ENCODE peak calls at places on chromosome 15, in eight cellular contexts. P is DND-41, H is AG04450, L is GM12865, R is upper lobe of right lung, G is body of pancreas, E is hepatocyte, F is mesothelial cell of epicardium. S is an unnamed sample.
A peak's percentile ranks its signal among the peaks of the same experiment; 100 is the strongest.

GRCh38 chr15:62792960-62793758 is 249.4 kb upstream of the TPM1 start:
- DNase-seq in E (no peak), R (no peak), L (peak; percentile 10), P (no peak), G (no peak), F (no peak), H (no peak), S (no peak)

GRCh38 chr15:77419050-77419835 is 661 bp downstream of the PEAK1 start:
- DNase-seq in P (peak; percentile 36), L (peak; percentile 32), R (peak; percentile 77), F (peak; percentile 67), E (peak; percentile 66), G (peak; percentile 31), H (no peak), S (peak; percentile 56)

GRCh38 chr15:101810451-101810850 is 1.6 kb upstream of the OR4F15 start:
- DNase-seq in G (no peak), L (no peak), E (no peak), H (no peak), R (no peak), F (no peak), P (no peak), S (no peak)

GRCh38 chr15:26007151-26007550 is 144.0 kb upstream of the ATP10A start:
- DNase-seq in H (no peak), P (no peak), F (no peak), R (no peak), G (no peak), L (no peak), E (no peak), S (no peak)

GRCh38 chr15:67190813-67191212 is 63.6 kb downstream of the AAGAB start:
- DNase-seq in E (no peak), L (no peak), H (no peak), F (no peak), G (no peak), P (no peak), R (no peak), S (peak; percentile 3)

GRCh38 chr15:40084657-40085056 is 24.0 kb downstream of the BMF start:
- DNase-seq in G (no peak), R (peak; percentile 19), H (no peak), P (no peak), F (no peak), L (no peak), E (no peak), S (no peak)

GRCh38 chr15:99132122-99132521 is 27.2 kb downstream of the SYNM start:
- DNase-seq in P (no peak), L (no peak), E (no peak), F (no peak), G (no peak), R (no peak), H (no peak), S (no peak)

GRCh38 chr15:63023351-63023945 is 19.1 kb upstream of the TPM1 start:
- DNase-seq in F (no peak), L (no peak), G (no peak), P (no peak), H (no peak), R (no peak), E (no peak), S (no peak)

GRCh38 chr15:58748787-58749531 is 548 bp downstream of the ADAM10 start:
- DNase-seq in F (peak; percentile 70), P (peak; percentile 58), G (peak; percentile 52), R (peak; percentile 81), H (no peak), E (peak; percentile 78), L (peak; percentile 58), S (peak; percentile 37)

GRCh38 chr15:60212536-60212935 is 185.2 kb downstream of the ANXA2 start:
- DNase-seq in L (no peak), H (no peak), G (no peak), F (no peak), E (no peak), P (no peak), R (no peak), S (no peak)

GRCh38 chr15:71806452-71806931 is 3.9 kb upstream of the NR2E3 start:
- DNase-seq in H (no peak), R (no peak), L (peak; percentile 13), E (no peak), G (no peak), F (no peak), P (no peak), S (peak; percentile 12)

GRCh38 chr15:25860885-25861866 is 2.0 kb downstream of the ATP10A start:
- DNase-seq in P (no peak), G (no peak), R (no peak), L (no peak), H (no peak), F (no peak), E (no peak), S (no peak)

DNA sequence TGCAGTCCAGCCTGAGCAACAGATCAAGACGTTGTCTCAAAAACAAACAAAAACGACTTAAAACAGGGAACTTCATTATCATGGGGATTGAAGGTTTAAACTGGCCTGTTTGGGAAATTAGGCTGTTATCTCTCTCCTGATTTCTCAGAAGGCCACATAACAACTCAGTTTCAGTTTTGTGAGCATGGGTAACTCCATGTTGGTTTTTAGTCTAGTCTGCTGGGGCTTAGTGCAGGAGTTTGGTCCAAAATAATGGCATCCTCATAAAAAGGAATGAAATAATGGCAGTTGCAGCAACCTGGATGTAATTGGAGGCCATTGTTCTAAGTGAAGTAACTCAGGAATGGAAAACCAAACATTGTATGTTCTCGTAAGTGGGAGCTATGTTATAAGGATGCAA is 2.3 kb upstream of the ZNF280D start:
- DNase-seq in H (no peak), F (no peak), P (no peak), L (no peak), G (no peak), R (no peak), E (no peak), S (no peak)
- TF ChIP-seq CTCF in H (no peak), F (no peak), P (no peak), L (no peak), G (no peak), R (no peak), E (no peak), S (no peak)

GRCh38 chr15:42576776-42577175 is 1.4 kb downstream of the STARD9 start:
- DNase-seq in H (no peak), P (no peak), G (no peak), L (no peak), R (no peak), F (no peak), E (no peak), S (peak; percentile 28)

GRCh38 chr15:42577514-42578031 is 2.2 kb downstream of the STARD9 start:
- DNase-seq in L (peak; percentile 32), G (no peak), H (no peak), P (no peak), R (no peak), F (no peak), E (no peak), S (peak; percentile 31)

GRCh38 chr15:42578984-42579537 is 3.7 kb downstream of the STARD9 start:
- DNase-seq in H (no peak), G (no peak), R (no peak), L (no peak), E (no peak), P (no peak), F (no peak), S (no peak)

GRCh38 chr15:42576040-42576594 is 711 bp downstream of the STARD9 start:
- DNase-seq in E (no peak), L (no peak), G (no peak), P (no peak), H (no peak), R (no peak), F (no peak), S (no peak)

GRCh38 chr15:42575188-42576039 is at the start of gene STARD9:
- DNase-seq in R (peak; percentile 99), G (peak; percentile 97), E (peak; percentile 98), L (peak; percentile 99), P (peak; percentile 94), H (peak; percentile 97), F (peak; percentile 96), S (peak; percentile 97)
- TF ChIP-seq CTCF in R (no peak), G (no peak), E (no peak), L (no peak), P (peak; percentile 9), H (no peak), F (no peak), S (no peak)

GRCh38 chr15:86649277-86649676 is 569.6 kb downstream of the AGBL1 start:
- DNase-seq in H (no peak), R (no peak), L (no peak), G (no peak), E (no peak), F (no peak), P (no peak), S (no peak)

GRCh38 chr15:86653344-86654192 is 573.9 kb downstream of the AGBL1 start:
- DNase-seq in G (no peak), F (no peak), P (no peak), E (no peak), L (no peak), R (no peak), H (no peak), S (no peak)

GRCh38 chr15:86660012-86660411 is 580.3 kb downstream of the AGBL1 start:
- DNase-seq in L (no peak), E (no peak), R (no peak), P (no peak), H (no peak), G (no peak), F (no peak), S (no peak)

GRCh38 chr15:86650084-86650483 is 570.4 kb downstream of the AGBL1 start:
- DNase-seq in P (no peak), E (no peak), H (no peak), G (peak; percentile 26), F (no peak), L (peak; percentile 26), R (no peak), S (no peak)

DNA sequence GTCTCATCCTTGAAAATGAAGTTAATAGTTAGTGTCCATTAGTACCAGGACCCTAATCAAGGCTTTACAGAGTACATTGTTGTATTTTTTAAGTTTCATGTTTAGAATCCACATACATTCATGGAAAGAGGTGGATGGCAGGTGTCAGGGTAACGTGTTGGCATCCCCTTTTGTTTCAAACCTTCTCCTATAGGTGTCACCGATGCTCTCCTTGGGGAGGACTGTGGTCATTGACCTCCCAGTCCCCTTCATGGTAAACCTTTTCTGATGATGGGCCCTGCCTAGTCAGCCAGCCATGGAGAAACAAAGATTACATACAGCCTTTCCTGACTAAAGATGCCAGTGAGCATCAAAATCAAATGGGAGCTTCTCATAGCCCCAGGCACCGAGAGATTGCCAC is 574.8 kb downstream of the AGBL1 start:
- DNase-seq in G (no peak), L (no peak), H (no peak), P (no peak), R (no peak), E (no peak), F (no peak), S (no peak)
- TF ChIP-seq CTCF in G (no peak), L (no peak), H (no peak), P (no peak), R (no peak), E (no peak), F (no peak), S (no peak)

DNA sequence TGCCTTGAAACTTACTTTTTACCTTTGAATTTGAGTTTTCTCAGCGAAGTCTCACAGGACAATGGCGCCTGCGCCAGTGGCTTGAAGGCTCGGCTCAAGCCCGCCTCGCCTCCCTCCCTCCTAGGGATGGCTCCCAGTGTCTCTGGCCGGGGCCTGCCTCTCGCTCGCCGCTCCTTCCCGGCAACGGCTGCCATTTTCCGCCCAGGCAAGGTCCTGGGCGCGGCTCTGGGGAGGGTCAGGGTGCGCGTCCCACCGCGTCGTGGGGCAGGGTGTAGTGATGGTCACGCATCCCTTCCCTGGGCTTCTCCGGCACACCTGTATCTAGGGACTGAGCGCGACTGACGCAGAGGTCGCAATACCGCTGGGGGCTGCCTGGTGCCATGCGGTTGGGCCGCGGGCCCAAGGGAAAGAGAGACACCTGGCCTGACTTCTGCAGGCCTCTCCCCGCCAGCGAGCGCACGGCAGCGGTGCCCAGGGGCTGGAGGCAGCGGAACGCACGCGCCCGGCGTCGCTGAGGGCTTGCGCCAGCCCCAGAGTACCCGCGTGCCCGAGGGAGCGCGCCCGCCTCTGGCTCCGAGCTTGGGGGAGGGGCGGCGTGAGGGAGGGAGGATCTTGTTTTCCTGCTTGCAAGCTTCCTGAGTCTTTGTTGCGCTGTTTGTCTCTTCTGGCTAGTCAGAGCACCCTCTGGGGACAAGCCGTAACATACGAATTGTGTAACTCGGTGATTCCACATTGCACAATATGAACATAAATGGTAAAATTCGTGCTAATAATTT is 20.7 kb upstream of the FEM1B start:
- DNase-seq in F (peak; percentile 88), G (peak; percentile 83), P (no peak), E (peak; percentile 94), H (no peak), R (peak; percentile 96), L (peak; percentile 78), S (no peak)
- TF ChIP-seq CTCF in F (no peak), G (no peak), P (no peak), E (peak; percentile 18), H (no peak), R (no peak), L (no peak), S (no peak)

S was measured in GM10248.